ENCODE peak calls at places on chromosome 6, in six cellular contexts. E, N, M, C, U and A are unnamed samples.

GRCh38 chr6:97815413-97815812 is 532.4 kb upstream of the MMS22L start:
- DNase-seq in M (no peak), E (no peak), C (no peak), N (no peak), U (no peak), A (no peak)

GRCh38 chr6:36827261-36828079 is 11.8 kb downstream of the CPNE5 start:
- DNase-seq in C (peak), M (peak), U (peak), N (no peak), E (no peak), A (peak)

GRCh38 chr6:3620389-3620788 is 131.1 kb downstream of the PXDC1 start:
- DNase-seq in E (no peak), N (no peak), C (no peak), U (no peak), M (no peak), A (no peak)

GRCh38 chr6:47004458-47004857 is 37.7 kb downstream of the ADGRF1 start:
- DNase-seq in U (no peak), M (no peak), C (no peak), N (no peak), E (no peak), A (peak)

GRCh38 chr6:150175611-150176151 is 32.8 kb downstream of the PPP1R14C start:
- DNase-seq in M (no peak), E (no peak), C (no peak), U (no peak), N (no peak), A (no peak)

GRCh38 chr6:57190140-57190539 is 18.0 kb downstream of the BAG2 start:
- DNase-seq in M (peak), E (no peak), N (no peak), U (no peak), C (no peak), A (peak)

GRCh38 chr6:26272171-26272631 is 92.8 kb upstream of the BTN3A2 start:
- DNase-seq in C (no peak), E (no peak), N (peak), U (peak), M (peak), A (no peak)

GRCh38 chr6:7765575-7766325 is 39.9 kb downstream of the BMP6 start:
- DNase-seq in N (no peak), M (peak), C (no peak), U (no peak), E (no peak), A (no peak)

GRCh38 chr6:168058691-168059551 is 20.1 kb downstream of the FRMD1 start:
- DNase-seq in E (no peak), U (no peak), M (no peak), N (no peak), C (no peak), A (no peak)

GRCh38 chr6:16249971-16250370 is 11.6 kb downstream of the GMPR start:
- DNase-seq in U (no peak), M (peak), E (no peak), C (peak), N (no peak), A (no peak)

GRCh38 chr6:136677822-136678221 is 114.5 kb downstream of the MAP3K5 start:
- DNase-seq in C (no peak), E (no peak), U (no peak), M (no peak), N (no peak), A (no peak)

GRCh38 chr6:30818426-30818841 is 65.9 kb upstream of the DDR1 start:
- DNase-seq in M (peak), C (no peak), U (no peak), E (no peak), N (no peak), A (no peak)

GRCh38 chr6:2583459-2583858 is 167.3 kb downstream of the MYLK4 start:
- DNase-seq in E (no peak), U (no peak), N (no peak), M (no peak), C (no peak), A (no peak)

GRCh38 chr6:75526502-75527127 is 33.0 kb upstream of the FILIP1 start:
- DNase-seq in U (peak), C (peak), N (peak), M (peak), E (no peak), A (peak)

GRCh38 chr6:4732691-4733315 is 43.4 kb upstream of the CDYL start:
- DNase-seq in N (no peak), M (peak), E (peak), U (peak), C (no peak), A (no peak)

GRCh38 chr6:22036267-22036666 is 260.6 kb downstream of the PRL start:
- DNase-seq in M (peak), E (no peak), N (peak), U (no peak), C (peak), A (no peak)

GRCh38 chr6:163729127-163729872 is 314.8 kb downstream of the QKI start:
- DNase-seq in U (peak), N (no peak), E (no peak), M (no peak), C (no peak), A (no peak)

GRCh38 chr6:113860165-113860955 is 3.2 kb downstream of the MARCKS start:
- DNase-seq in E (no peak), U (peak), C (peak), M (no peak), N (peak), A (no peak)

GRCh38 chr6:4449409-4449808 is 314.0 kb upstream of the ECI2 start:
- DNase-seq in M (no peak), N (no peak), E (no peak), C (no peak), U (no peak), A (no peak)

GRCh38 chr6:83310046-83310445 is 116.9 kb downstream of the RWDD2A start:
- DNase-seq in C (no peak), M (no peak), N (no peak), U (no peak), E (no peak), A (no peak)

GRCh38 chr6:33633462-33634158 is 12.5 kb downstream of the ITPR3 start:
- DNase-seq in N (no peak), M (peak), C (peak), U (peak), E (peak), A (no peak)

GRCh38 chr6:53679446-53679933 is 13.9 kb upstream of the KLHL31 start:
- DNase-seq in N (no peak), C (no peak), E (no peak), M (peak), U (no peak), A (peak)

GRCh38 chr6:3997144-3997770 is 81.7 kb downstream of the FAM217A start:
- DNase-seq in U (no peak), C (no peak), E (no peak), N (no peak), M (peak), A (no peak)

GRCh38 chr6:105485456-105485855 is 82.6 kb upstream of the PREP start:
- DNase-seq in U (no peak), E (no peak), N (no peak), C (no peak), M (no peak), A (no peak)

GRCh38 chr6:158796353-158796752 is 22.8 kb downstream of the EZR start:
- DNase-seq in M (no peak), U (no peak), E (no peak), N (no peak), C (no peak), A (no peak)

GRCh38 chr6:127177030-127177928 is 58.8 kb downstream of the RSPO3 start:
- DNase-seq in U (no peak), C (no peak), E (no peak), N (no peak), M (peak), A (no peak)

GRCh38 chr6:168815229-168815628 is 374.2 kb downstream of the SMOC2 start:
- DNase-seq in C (no peak), M (no peak), U (no peak), E (no peak), N (no peak), A (no peak)

GRCh38 chr6:36326351-36326995 is 10.2 kb downstream of the BNIP5 start:
- DNase-seq in M (no peak), U (no peak), N (no peak), C (no peak), E (peak), A (no peak)

GRCh38 chr6:56491606-56492328 is 150.9 kb downstream of the DST start:
- DNase-seq in C (no peak), E (no peak), U (no peak), N (no peak), M (peak), A (no peak)